ENCODE peak calls at places on chromosomes 7 and 10, in four cellular contexts. A, U, Z and F are unnamed samples.

GRCh38 chr7:122402235-122402634 is 97.7 kb upstream of the FEZF1 start:
- DNase-seq in U (no peak), A (no peak), Z (no peak), F (no peak)

GRCh38 chr7:135745702-135746312 is 2.8 kb downstream of the FAM180A start:
- DNase-seq in A (no peak), Z (peak; percentile 31), U (no peak), F (no peak)

GRCh38 chr10:103885617-103886016 is 30.2 kb upstream of the SH3PXD2A start:
- DNase-seq in U (no peak), A (no peak), Z (no peak), F (no peak)

GRCh38 chr7:129903935-129904334 is 48.8 kb downstream of the UBE2H start:
- DNase-seq in A (no peak), Z (no peak), U (peak; percentile 44), F (no peak)

GRCh38 chr7:134778941-134779740 is at the start of gene CALD1:
- DNase-seq in A (peak; percentile 54), U (no peak), Z (peak; percentile 74), F (peak; percentile 47)

GRCh38 chr7:135811513-135811912 is 62.9 kb upstream of the FAM180A start:
- DNase-seq in A (no peak), Z (no peak), U (no peak), F (no peak)

GRCh38 chr7:117654780-117655179 is 175.0 kb downstream of the CFTR start:
- DNase-seq in U (no peak), Z (no peak), A (no peak), F (no peak)

GRCh38 chr10:68870545-68871104 is 30.5 kb upstream of the DDX50 start:
- DNase-seq in U (peak; percentile 4), Z (no peak), A (no peak), F (no peak)

GRCh38 chr10:14195455-14195854 is 135.3 kb downstream of the FRMD4A start:
- DNase-seq in A (no peak), U (no peak), Z (no peak), F (no peak)

GRCh38 chr10:69101451-69102095 is 13.7 kb downstream of the SRGN start:
- DNase-seq in U (no peak), Z (no peak), A (no peak), F (no peak)

GRCh38 chr10:125479059-125479458 is 203.9 kb downstream of the TEX36 start:
- DNase-seq in U (no peak), Z (no peak), A (no peak), F (no peak)

GRCh38 chr10:98242823-98243222 is 25.2 kb downstream of the LOXL4 start:
- DNase-seq in A (no peak), Z (no peak), U (no peak), F (no peak)

GRCh38 chr10:69687396-69687795 is 57.3 kb downstream of the FAM241B start:
- DNase-seq in U (no peak), Z (no peak), A (no peak), F (no peak)

GRCh38 chr7:137007001-137007725 is 138.7 kb downstream of the CHRM2 start:
- DNase-seq in Z (no peak), U (no peak), A (no peak), F (no peak)

GRCh38 chr10:46239247-46239646 is 47.5 kb upstream of the ANTXRL start:
- DNase-seq in A (no peak), U (peak; percentile 59), Z (no peak), F (no peak)

GRCh38 chr7:132480534-132480933 is 95.7 kb downstream of the PLXNA4 start:
- DNase-seq in U (no peak), Z (peak; percentile 74), A (no peak), F (no peak)

GRCh38 chr7:40884226-40884625 is 749.4 kb downstream of the SUGCT start:
- DNase-seq in Z (no peak), U (no peak), A (no peak), F (no peak)

GRCh38 chr7:55534262-55534915 is 37.9 kb downstream of the VOPP1 start:
- DNase-seq in U (peak; percentile 98), A (no peak), Z (no peak), F (no peak)

GRCh38 chr10:90373911-90374310 is 483.9 kb downstream of the HTR7 start:
- DNase-seq in Z (no peak), A (no peak), U (no peak), F (no peak)

GRCh38 chr10:130171196-130171595 is 35.0 kb downstream of the GLRX3 start:
- DNase-seq in A (no peak), Z (no peak), U (no peak), F (no peak)

GRCh38 chr7:47621985-47622561 is 40.2 kb upstream of the TNS3 start:
- DNase-seq in A (no peak), U (no peak), Z (no peak), F (no peak)

GRCh38 chr10:43395571-43396060 is 13.4 kb downstream of the HNRNPF start:
- DNase-seq in Z (no peak), U (peak; percentile 57), A (no peak), F (no peak)

GRCh38 chr7:6012355-6013104 is 3.5 kb downstream of the AIMP2 start:
- DNase-seq in A (no peak), U (no peak), Z (no peak), F (no peak)

GRCh38 chr10:24214762-24215161 is 5.8 kb downstream of the KIAA1217 start:
- DNase-seq in U (no peak), A (no peak), Z (no peak), F (no peak)

GRCh38 chr7:1537631-1538412 is 7.3 kb downstream of the MAFK start:
- DNase-seq in U (no peak), A (peak; percentile 68), Z (peak; percentile 93), F (peak; percentile 62)

GRCh38 chr10:126474031-126474430 is 85.8 kb upstream of the ADAM12 start:
- DNase-seq in A (no peak), U (no peak), Z (no peak), F (no peak)

GRCh38 chr7:86814980-86815379 is 171.3 kb downstream of the GRM3 start:
- DNase-seq in Z (no peak), A (peak; percentile 25), U (peak; percentile 48), F (no peak)

GRCh38 chr7:114715907-114716306 is 206.0 kb upstream of the MDFIC start:
- DNase-seq in U (no peak), A (no peak), Z (no peak), F (no peak)

GRCh38 chr7:140681766-140682165 is 9.0 kb downstream of the ADCK2 start:
- DNase-seq in Z (no peak), A (no peak), U (no peak), F (no peak)

GRCh38 chr7:106143711-106144347 is 31.7 kb upstream of the SYPL1 start:
- DNase-seq in Z (no peak), U (peak; percentile 17), A (no peak), F (no peak)

GRCh38 chr7:30510124-30511074 is 5.8 kb upstream of the GGCT start:
- DNase-seq in Z (no peak), U (peak; percentile 50), A (no peak), F (no peak)

GRCh38 chr7:69018200-69018599 is 580.1 kb upstream of the AUTS2 start:
- DNase-seq in A (no peak), U (no peak), Z (no peak), F (peak; percentile 11)
- TF ChIP-seq CTCF in A (peak; percentile 37), U (no peak), Z (peak; percentile 14), F (peak; percentile 51)

DNA sequence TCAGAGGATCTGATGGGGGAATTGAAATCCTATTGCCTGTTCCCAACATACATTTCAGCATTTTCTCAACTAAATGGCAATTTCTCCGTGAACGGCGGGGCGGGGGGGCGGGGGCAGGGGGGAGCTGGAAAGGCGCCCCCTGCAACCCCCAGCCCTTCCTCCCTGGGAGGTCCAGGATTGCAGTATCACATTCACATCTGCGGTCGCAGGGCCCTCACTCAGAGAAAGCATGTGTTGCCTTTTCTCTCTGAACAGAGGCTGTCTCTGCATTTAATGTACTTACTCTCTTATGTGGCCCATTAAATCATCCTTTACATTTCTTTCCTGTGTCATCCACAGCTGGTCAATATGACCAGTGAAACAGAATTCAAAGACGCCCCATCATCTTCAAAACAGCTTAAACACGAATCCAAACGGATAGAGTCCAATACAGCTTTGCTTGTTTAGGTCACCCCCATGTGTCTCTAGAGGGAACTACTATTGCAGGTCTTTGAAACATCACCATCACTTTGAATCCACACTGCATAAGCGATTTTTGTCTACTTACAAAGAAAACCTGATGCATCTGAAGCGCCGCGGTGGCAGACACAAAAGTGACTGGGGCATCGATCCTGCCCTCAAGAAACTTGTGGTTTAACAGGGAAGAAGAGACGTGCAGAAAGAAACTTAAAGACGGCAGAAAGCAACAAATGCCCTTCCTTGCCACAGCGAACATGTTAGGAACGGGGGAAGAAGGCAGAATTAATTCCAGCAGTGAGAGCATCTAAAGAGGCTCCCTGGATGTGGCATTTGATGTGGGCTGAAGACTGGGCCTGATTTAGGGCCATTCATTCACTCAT is 17.0 kb upstream of the ECHDC3 start:
- DNase-seq in U (peak; percentile 88), A (no peak), Z (no peak), F (no peak)
- TF ChIP-seq CTCF in U (peak; percentile 87), A (peak; percentile 75), Z (peak; percentile 82), F (peak; percentile 60)

GRCh38 chr7:20350996-20351692 is 20.4 kb downstream of the ITGB8 start:
- DNase-seq in Z (no peak), A (no peak), U (no peak), F (no peak)

GRCh38 chr7:20350518-20350951 is 19.8 kb downstream of the ITGB8 start:
- DNase-seq in Z (no peak), U (no peak), A (no peak), F (no peak)

GRCh38 chr7:20354825-20355466 is 24.2 kb downstream of the ITGB8 start:
- DNase-seq in U (no peak), A (no peak), Z (no peak), F (no peak)

GRCh38 chr7:20352573-20353304 is 22.0 kb downstream of the ITGB8 start:
- DNase-seq in A (no peak), U (no peak), Z (no peak), F (no peak)

DNA sequence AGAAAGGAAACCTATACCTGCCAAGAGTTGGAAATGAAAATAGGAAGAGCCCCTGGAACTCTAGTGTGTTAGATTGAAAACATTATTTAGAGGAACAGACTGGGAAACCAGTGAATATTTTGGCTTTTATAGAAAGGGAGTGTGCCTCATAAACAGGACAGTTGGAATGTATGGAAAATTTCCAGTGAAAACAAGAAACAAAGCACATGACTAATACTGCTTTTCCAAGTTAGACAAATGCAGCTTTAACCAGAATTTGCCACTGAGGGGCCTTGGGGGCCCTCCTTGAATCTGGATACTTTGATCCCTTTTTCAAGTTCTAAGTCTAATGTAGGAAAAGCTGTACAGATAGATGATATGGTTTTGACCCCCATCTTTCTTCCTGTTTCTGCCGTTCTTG is 21.2 kb downstream of the ITGB8 start:
- DNase-seq in U (no peak), A (no peak), Z (no peak), F (no peak)
- TF ChIP-seq CTCF in U (no peak), A (no peak), Z (no peak), F (no peak)

GRCh38 chr7:16847381-16847860 is 34.4 kb downstream of the AGR3 start:
- DNase-seq in A (no peak), U (no peak), Z (no peak), F (no peak)

GRCh38 chr7:16846611-16847165 is 35.1 kb downstream of the AGR3 start:
- DNase-seq in A (no peak), U (no peak), Z (no peak), F (no peak)

GRCh38 chr7:16849295-16850148 is 32.3 kb downstream of the AGR3 start:
- DNase-seq in Z (no peak), U (no peak), A (no peak), F (no peak)

GRCh38 chr7:16850772-16851466 is 30.9 kb downstream of the AGR3 start:
- DNase-seq in A (no peak), Z (no peak), U (no peak), F (no peak)

DNA sequence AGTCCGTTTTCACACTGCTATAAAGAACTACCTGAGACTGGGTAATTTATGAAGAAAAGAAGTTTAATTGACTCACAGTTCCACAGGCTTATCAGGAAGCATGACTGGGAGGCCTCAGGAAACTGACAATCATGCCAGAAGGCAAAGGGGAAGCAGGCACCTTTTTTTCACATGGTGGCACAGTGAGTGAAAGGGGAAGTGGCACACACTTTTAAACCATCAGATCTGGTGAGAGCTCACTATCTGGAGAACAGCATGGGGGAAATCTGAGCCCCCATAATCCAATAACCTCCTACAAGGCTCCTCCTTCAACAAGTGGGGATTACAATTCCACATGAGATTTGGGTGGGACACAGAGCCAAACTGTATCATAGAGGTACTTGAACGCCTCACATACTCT is 30.0 kb downstream of the AGR3 start:
- DNase-seq in Z (no peak), A (no peak), U (no peak), F (no peak)
- TF ChIP-seq CTCF in Z (no peak), A (no peak), U (no peak), F (no peak)